ENCODE peak calls at places on chromosomes 4 and X, in four cellular contexts. One of them, this sample, is unnamed.

GRCh38 chr4:168868044-168868855 is 141.8 kb downstream of the CBR4 start:
- DNase-seq in HepG2: no peak
- DNase-seq in WTC11: no peak
- DNase-seq in GM12878: no peak
- DNase-seq in this sample: no peak

GRCh38 chrX:103754401-103754800 is 22.2 kb upstream of the PLP1 start:
- DNase-seq in WTC11: no peak
- DNase-seq in HepG2: no peak
- DNase-seq in GM12878: no peak
- DNase-seq in this sample: no peak

GRCh38 chr4:37383579-37384229 is 139.2 kb downstream of the NWD2 start:
- DNase-seq in WTC11: no peak
- DNase-seq in GM12878: no peak
- DNase-seq in HepG2: peak
- DNase-seq in this sample: peak

GRCh38 chrX:13717697-13718483 is 16.5 kb downstream of the TRAPPC2 start:
- DNase-seq in GM12878: no peak
- DNase-seq in WTC11: no peak
- DNase-seq in HepG2: no peak
- DNase-seq in this sample: no peak

GRCh38 chrX:45748443-45748842 is 547.8 kb upstream of the DIPK2B start:
- DNase-seq in HepG2: no peak
- DNase-seq in GM12878: no peak
- DNase-seq in WTC11: no peak
- DNase-seq in this sample: no peak

GRCh38 chrX:81120936-81121351 is 80.8 kb downstream of the HMGN5 start:
- DNase-seq in WTC11: peak
- DNase-seq in HepG2: peak
- DNase-seq in GM12878: peak
- DNase-seq in this sample: peak

GRCh38 chr4:152776352-152776751 is 3.2 kb downstream of the TIGD4 start:
- DNase-seq in WTC11: no peak
- DNase-seq in GM12878: no peak
- DNase-seq in HepG2: no peak
- DNase-seq in this sample: no peak

GRCh38 chrX:65871671-65872311 is 168.1 kb downstream of the VSIG4 start:
- DNase-seq in WTC11: peak
- DNase-seq in HepG2: peak
- DNase-seq in GM12878: peak
- DNase-seq in this sample: peak

GRCh38 chrX:155880586-155881157 is 473 bp upstream of the VAMP7 start:
- DNase-seq in GM12878: no peak
- DNase-seq in HepG2: no peak
- DNase-seq in WTC11: no peak
- DNase-seq in this sample: no peak

GRCh38 chrX:136999021-136999420 is 34.8 kb downstream of the GPR101 start:
- DNase-seq in HepG2: no peak
- DNase-seq in WTC11: no peak
- DNase-seq in GM12878: no peak
- DNase-seq in this sample: no peak

GRCh38 chr4:15232725-15233597 is 194.9 kb upstream of the C1QTNF7 start:
- DNase-seq in HepG2: peak
- DNase-seq in WTC11: no peak
- DNase-seq in GM12878: no peak
- DNase-seq in this sample: no peak

GRCh38 chr4:139666735-139667266 is 1.2 kb downstream of the MGST2 start:
- DNase-seq in GM12878: no peak
- DNase-seq in HepG2: peak
- DNase-seq in WTC11: no peak
- DNase-seq in this sample: peak

GRCh38 chr4:154030747-154031146 is 241.9 kb upstream of the SFRP2 start:
- DNase-seq in GM12878: no peak
- DNase-seq in WTC11: no peak
- DNase-seq in HepG2: no peak
- DNase-seq in this sample: no peak

GRCh38 chrX:107766470-107767140 is 9.0 kb downstream of the TSC22D3 start:
- DNase-seq in HepG2: no peak
- DNase-seq in WTC11: no peak
- DNase-seq in GM12878: no peak
- DNase-seq in this sample: no peak

GRCh38 chr4:137106287-137106686 is 426.0 kb downstream of the PCDH18 start:
- DNase-seq in WTC11: no peak
- DNase-seq in GM12878: no peak
- DNase-seq in HepG2: no peak
- DNase-seq in this sample: no peak

GRCh38 chrX:2824886-2825285 is 3.8 kb upstream of the GYG2 start:
- DNase-seq in HepG2: no peak
- DNase-seq in WTC11: no peak
- DNase-seq in GM12878: no peak
- DNase-seq in this sample: no peak

GRCh38 chrX:43677993-43678392 is 21.9 kb downstream of the MAOA start:
- DNase-seq in HepG2: no peak
- DNase-seq in GM12878: no peak
- DNase-seq in WTC11: no peak
- DNase-seq in this sample: no peak

GRCh38 chrX:70494441-70494840 is 49.8 kb downstream of the DLG3 start:
- DNase-seq in GM12878: no peak
- DNase-seq in HepG2: no peak
- DNase-seq in WTC11: no peak
- DNase-seq in this sample: no peak

GRCh38 chr4:121898150-121898549 is 27.9 kb upstream of the BBS7 start:
- DNase-seq in GM12878: no peak
- DNase-seq in WTC11: peak
- DNase-seq in HepG2: no peak
- DNase-seq in this sample: peak

GRCh38 chrX:3713225-3713936 is at the start of gene PRKX:
- DNase-seq in HepG2: no peak
- DNase-seq in WTC11: peak
- DNase-seq in GM12878: peak
- DNase-seq in this sample: peak

GRCh38 chr4:21470531-21470930 is 478.0 kb downstream of the KCNIP4 start:
- DNase-seq in WTC11: no peak
- DNase-seq in GM12878: no peak
- DNase-seq in HepG2: no peak
- DNase-seq in this sample: no peak

GRCh38 chr4:25760518-25761157 is 102.2 kb downstream of the SEL1L3 start:
- DNase-seq in GM12878: no peak
- DNase-seq in HepG2: no peak
- DNase-seq in WTC11: no peak
- DNase-seq in this sample: no peak

GRCh38 chr4:134465417-134465816 is 263.8 kb upstream of the PABPC4L start:
- DNase-seq in HepG2: no peak
- DNase-seq in GM12878: no peak
- DNase-seq in WTC11: no peak
- DNase-seq in this sample: no peak

GRCh38 chr4:134471569-134471968 is 270.0 kb upstream of the PABPC4L start:
- DNase-seq in HepG2: no peak
- DNase-seq in WTC11: no peak
- DNase-seq in GM12878: no peak
- DNase-seq in this sample: no peak

GRCh38 chr4:134470544-134470943 is 269.0 kb upstream of the PABPC4L start:
- DNase-seq in WTC11: peak
- DNase-seq in HepG2: peak
- DNase-seq in GM12878: no peak
- DNase-seq in this sample: no peak
- TF ChIP-seq NR2C2 in WTC11: no peak
- TF ChIP-seq NR2C2 in HepG2: no peak
- TF ChIP-seq NR2C2 in GM12878: no peak
- TF ChIP-seq NR2C2 in this sample: no peak

GRCh38 chr4:159010563-159011260 is 92.2 kb upstream of the RAPGEF2 start:
- DNase-seq in GM12878: no peak
- DNase-seq in WTC11: no peak
- DNase-seq in HepG2: peak
- DNase-seq in this sample: no peak
- TF ChIP-seq NR2C2 in GM12878: no peak
- TF ChIP-seq NR2C2 in WTC11: no peak
- TF ChIP-seq NR2C2 in HepG2: no peak
- TF ChIP-seq NR2C2 in this sample: no peak

GRCh38 chrX:119757646-119757978 is 776 bp upstream of the SOWAHD start:
- DNase-seq in WTC11: no peak
- DNase-seq in HepG2: no peak
- DNase-seq in GM12878: no peak
- DNase-seq in this sample: no peak

GRCh38 chrX:119753001-119753400 is 5.4 kb upstream of the SOWAHD start:
- DNase-seq in GM12878: no peak
- DNase-seq in HepG2: no peak
- DNase-seq in WTC11: peak
- DNase-seq in this sample: no peak

GRCh38 chrX:119755981-119756533 is 2.3 kb upstream of the SOWAHD start:
- DNase-seq in GM12878: peak
- DNase-seq in WTC11: no peak
- DNase-seq in HepG2: peak
- DNase-seq in this sample: no peak

GRCh38 chrX:119756926-119757635 is 1.3 kb upstream of the SOWAHD start:
- DNase-seq in WTC11: no peak
- DNase-seq in HepG2: peak
- DNase-seq in GM12878: no peak
- DNase-seq in this sample: no peak

GRCh38 chrX:119753639-119754257 is 4.6 kb upstream of the SOWAHD start:
- DNase-seq in HepG2: peak
- DNase-seq in GM12878: no peak
- DNase-seq in WTC11: peak
- DNase-seq in this sample: peak
- TF ChIP-seq NR2C2 in HepG2: no peak
- TF ChIP-seq NR2C2 in GM12878: no peak
- TF ChIP-seq NR2C2 in WTC11: no peak
- TF ChIP-seq NR2C2 in this sample: no peak

DNA sequence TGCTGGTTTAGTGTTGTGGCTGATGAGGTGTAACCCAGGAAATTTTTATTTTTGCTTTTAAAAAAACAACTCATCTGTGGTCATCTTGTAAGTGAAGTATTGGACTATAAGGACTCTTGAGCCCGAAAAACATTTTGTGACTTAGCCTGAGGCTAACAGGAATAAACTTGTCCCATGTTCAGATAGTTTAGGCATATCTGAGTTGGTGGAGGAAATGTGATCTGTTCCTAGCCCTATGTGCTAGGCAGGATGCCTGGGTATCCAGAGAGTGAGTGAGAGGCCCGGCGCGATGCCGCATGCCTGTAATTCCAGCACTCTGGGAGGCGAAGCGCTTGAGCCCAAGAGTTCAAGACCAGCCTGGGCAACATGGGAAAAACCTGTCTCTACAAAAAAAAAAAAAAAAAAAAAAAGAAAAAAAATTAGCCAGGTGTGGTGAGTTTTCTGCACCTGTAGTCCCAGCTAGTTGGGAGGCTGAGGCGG is 3.7 kb downstream of the SMS start:
- DNase-seq in HepG2: no peak
- DNase-seq in WTC11: peak
- DNase-seq in GM12878: no peak
- DNase-seq in this sample: no peak
- TF ChIP-seq NR2C2 in HepG2: no peak
- TF ChIP-seq NR2C2 in WTC11: no peak
- TF ChIP-seq NR2C2 in GM12878: no peak
- TF ChIP-seq NR2C2 in this sample: no peak

GRCh38 chrX:139766545-139766983 is 58.6 kb upstream of the MCF2 start:
- DNase-seq in WTC11: no peak
- DNase-seq in GM12878: peak
- DNase-seq in HepG2: no peak
- DNase-seq in this sample: no peak
- TF ChIP-seq NR2C2 in WTC11: no peak
- TF ChIP-seq NR2C2 in GM12878: no peak
- TF ChIP-seq NR2C2 in HepG2: no peak
- TF ChIP-seq NR2C2 in this sample: no peak